ENCODE peak calls at places on chromosomes 6 and 20, in seven cellular contexts. W is CD8-positive, alpha-beta T cell; I is esophagus muscularis mucosa; G is tibial artery; H is IMR-90; N is GM23338; O is astrocyte of the cerebellum. D is an unnamed sample.
A peak's percentile ranks its signal among the peaks of the same experiment; 100 is the strongest.

GRCh38 chr20:9576695-9577094 is 62.3 kb downstream of the LAMP5 start:
- DNase-seq in I (peak; percentile 66), H (no peak), N (peak; percentile 44), O (no peak), W (no peak), G (no peak), D (no peak)

GRCh38 chr20:19649041-19649440 is 109.0 kb upstream of the RIN2 start:
- DNase-seq in G (no peak), W (no peak), I (peak; percentile 89), H (no peak), O (no peak), N (no peak), D (no peak)

GRCh38 chr20:19211661-19212523 is 550 bp upstream of the SLC24A3 start:
- DNase-seq in N (peak; percentile 73), G (peak; percentile 72), W (no peak), H (no peak), I (no peak), O (no peak), D (no peak)

GRCh38 chr6:52993461-52993860 is 1.6 kb downstream of the GSTA4 start:
- DNase-seq in H (no peak), W (no peak), I (no peak), O (no peak), N (no peak), G (no peak), D (no peak)

GRCh38 chr20:58978351-58979190 is 2.5 kb upstream of the NELFCD start:
- DNase-seq in I (no peak), N (no peak), W (no peak), G (no peak), H (no peak), O (no peak), D (peak; percentile 22)

GRCh38 chr6:31143148-31143547 is 4.3 kb upstream of the PSORS1C2 start:
- DNase-seq in G (peak; percentile 83), O (peak; percentile 73), W (no peak), H (peak; percentile 78), N (no peak), I (no peak), D (no peak)

GRCh38 chr6:36662827-36663256 is 15.7 kb upstream of the CDKN1A start:
- DNase-seq in H (no peak), I (no peak), G (no peak), O (no peak), N (no peak), W (peak; percentile 27), D (peak; percentile 47)

GRCh38 chr6:5469101-5469846 is 208.0 kb downstream of the FARS2 start:
- DNase-seq in I (no peak), W (no peak), G (no peak), O (no peak), H (no peak), N (no peak), D (no peak)

GRCh38 chr6:152632383-152632782 is 4.8 kb downstream of the SYNE1 start:
- DNase-seq in I (no peak), W (no peak), N (no peak), O (no peak), G (no peak), H (no peak), D (no peak)

GRCh38 chr6:81969814-81970213 is 217.3 kb upstream of the TENT5A start:
- DNase-seq in W (no peak), H (no peak), G (no peak), O (no peak), N (peak; percentile 67), I (no peak), D (no peak)

GRCh38 chr6:29011276-29011734 is 6.2 kb upstream of the ZNF311 start:
- DNase-seq in O (peak; percentile 28), H (peak; percentile 51), W (peak; percentile 46), N (peak; percentile 95), I (no peak), G (no peak), D (peak; percentile 40)

GRCh38 chr6:121366184-121366521 is 31.9 kb upstream of the TBC1D32 start:
- DNase-seq in O (no peak), N (no peak), H (no peak), G (no peak), W (no peak), I (no peak), D (no peak)

GRCh38 chr20:46087161-46087560 is 2.6 kb downstream of the NCOA5 start:
- DNase-seq in H (peak; percentile 42), O (no peak), I (no peak), N (no peak), W (no peak), G (no peak), D (no peak)

GRCh38 chr6:73656501-73657145 is 2.8 kb upstream of the SLC17A5 start:
- DNase-seq in N (no peak), H (no peak), I (no peak), O (no peak), W (no peak), G (no peak), D (no peak)

GRCh38 chr20:63325554-63326313 is 32.7 kb downstream of the COL20A1 start:
- DNase-seq in N (no peak), I (no peak), O (no peak), W (no peak), H (no peak), G (peak; percentile 39), D (no peak)

GRCh38 chr6:33838979-33839378 is 35.2 kb upstream of the MLN start:
- DNase-seq in I (no peak), W (no peak), H (no peak), O (no peak), N (no peak), G (no peak), D (no peak)

DNA sequence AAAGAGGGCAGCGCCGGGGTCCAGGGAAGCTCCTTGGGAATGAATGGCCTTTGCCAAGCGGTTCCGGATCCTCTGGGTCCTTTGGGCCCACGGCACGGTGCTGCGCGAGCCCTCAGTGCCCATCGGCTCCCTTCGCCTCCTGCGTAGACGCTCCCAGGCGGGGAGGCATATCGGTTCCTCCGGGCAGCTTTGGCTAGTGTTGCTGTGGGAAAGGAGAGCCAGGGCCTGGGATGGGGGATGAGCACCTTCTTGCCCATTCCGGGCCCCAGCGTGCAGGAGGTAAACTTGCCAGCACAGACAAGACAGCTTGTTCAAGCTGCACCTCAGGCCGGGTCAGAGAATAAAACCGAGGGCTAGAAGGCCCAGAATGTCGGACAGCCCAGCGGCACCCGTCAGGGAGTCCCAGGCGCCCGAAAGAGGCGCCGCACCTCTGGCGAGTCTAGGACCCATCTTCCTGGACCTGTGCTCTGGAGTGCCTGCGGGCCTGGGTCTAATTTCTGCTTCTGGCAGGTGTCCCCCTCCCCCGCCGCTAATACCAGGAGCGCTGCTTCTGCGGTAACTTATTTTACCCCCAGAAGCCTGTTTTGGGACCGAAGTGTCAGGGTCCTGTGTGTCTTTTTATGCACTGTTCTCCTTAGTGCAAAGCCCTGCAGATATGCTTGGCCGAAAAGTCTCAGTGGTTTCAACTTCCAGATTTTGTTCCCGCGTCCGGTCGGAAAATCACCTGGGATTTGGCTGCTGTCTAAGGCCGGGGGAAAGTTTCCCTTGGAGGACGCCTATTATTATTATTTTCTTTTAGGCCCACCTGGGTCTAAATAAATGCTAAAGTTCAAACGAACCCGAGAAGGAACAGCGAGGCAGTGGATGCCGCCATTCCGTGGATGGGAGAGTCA is 1.7 kb upstream of the TFAP2C start:
- DNase-seq in O (no peak), I (no peak), N (peak; percentile 35), H (no peak), W (no peak), G (no peak), D (no peak)
- H3K4me3 ChIP-seq in O (no peak overlapping the region), I (no peak overlapping the region), N (peak overlapping the region; percentile 95), H (no peak overlapping the region), W (no peak overlapping the region), G (no peak overlapping the region), D (no peak overlapping the region)

GRCh38 chr20:4813076-4813838 is 91.5 kb downstream of the PRND start:
- DNase-seq in G (peak; percentile 64), H (no peak), I (no peak), W (peak; percentile 22), O (no peak), N (no peak), D (peak; percentile 81)

GRCh38 chr20:4813839-4814695 is 92.4 kb downstream of the PRND start:
- DNase-seq in I (no peak), O (no peak), H (no peak), N (peak; percentile 51), G (peak; percentile 66), W (peak; percentile 67), D (peak; percentile 94)

GRCh38 chr20:4815618-4816017 is 93.9 kb downstream of the PRND start:
- DNase-seq in I (no peak), H (no peak), O (no peak), G (peak; percentile 54), W (no peak), N (no peak), D (peak; percentile 40)

GRCh38 chr20:4812641-4813075 is 90.9 kb downstream of the PRND start:
- DNase-seq in W (no peak), H (no peak), O (no peak), N (no peak), I (no peak), G (no peak), D (peak; percentile 61)

GRCh38 chr20:4814696-4815252 is 93.1 kb downstream of the PRND start:
- DNase-seq in I (no peak), W (peak; percentile 75), H (no peak), N (no peak), G (peak; percentile 69), O (no peak), D (peak; percentile 92)
- TF ChIP-seq CTCF in I (no peak), W (no peak), H (no peak), N (no peak), G (no peak), O (no peak), D (no peak)

DNA sequence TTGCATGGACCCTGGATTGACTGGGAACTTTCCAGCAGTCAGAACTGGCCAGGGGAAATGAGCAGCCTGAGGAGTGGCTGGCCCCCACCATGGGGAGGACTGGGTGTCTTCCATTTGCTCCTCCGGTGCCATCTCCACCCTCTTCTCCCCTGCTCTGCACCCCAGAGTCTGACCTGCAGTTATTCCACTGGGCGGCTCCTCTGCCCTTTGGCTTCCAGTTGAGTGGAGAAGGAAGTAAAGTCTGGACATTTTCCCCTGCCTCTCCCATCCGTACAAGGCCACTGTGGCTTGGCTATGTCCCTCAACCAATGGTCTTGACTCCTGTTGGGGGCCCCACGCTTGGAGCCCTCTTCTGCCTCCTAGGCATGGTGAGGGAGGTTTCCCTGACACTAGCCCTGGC is 47.9 kb upstream of the NEDD9 start:
- DNase-seq in O (no peak), G (no peak), W (no peak), H (no peak), I (no peak), N (no peak), D (no peak)
- H3K4me3 ChIP-seq in O (no peak overlapping the region), G (no peak overlapping the region), W (no peak overlapping the region), H (no peak overlapping the region), I (no peak overlapping the region), N (no peak overlapping the region), D (no peak overlapping the region)

DNA sequence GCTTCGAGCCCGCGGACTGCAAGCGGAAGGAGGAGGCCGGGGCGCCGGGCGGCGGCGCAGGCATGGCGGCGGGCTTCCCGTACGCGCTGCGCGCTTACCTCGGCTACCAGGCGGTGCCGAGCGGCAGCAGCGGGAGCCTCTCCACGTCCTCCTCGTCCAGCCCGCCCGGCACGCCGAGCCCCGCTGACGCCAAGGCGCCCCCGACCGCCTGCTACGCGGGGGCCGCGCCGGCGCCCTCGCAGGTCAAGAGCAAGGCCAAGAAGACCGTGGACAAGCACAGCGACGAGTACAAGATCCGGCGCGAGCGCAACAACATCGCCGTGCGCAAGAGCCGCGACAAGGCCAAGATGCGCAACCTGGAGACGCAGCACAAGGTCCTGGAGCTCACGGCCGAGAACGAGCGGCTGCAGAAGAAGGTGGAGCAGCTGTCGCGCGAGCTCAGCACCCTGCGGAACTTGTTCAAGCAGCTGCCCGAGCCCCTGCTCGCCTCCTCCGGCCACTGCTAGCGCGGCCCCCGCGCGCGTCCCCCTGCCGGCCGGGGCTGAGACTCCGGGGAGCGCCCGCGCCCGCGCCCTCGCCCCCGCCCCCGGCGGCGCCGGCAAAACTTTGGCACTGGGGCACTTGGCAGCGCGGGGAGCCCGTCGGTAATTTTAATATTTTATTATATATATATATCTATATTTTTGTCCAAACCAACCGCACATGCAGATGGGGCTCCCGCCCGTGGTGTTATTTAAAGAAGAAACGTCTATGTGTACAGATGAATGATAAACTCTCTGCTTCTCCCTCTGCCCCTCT is 1.1 kb downstream of the CEBPB start:
- DNase-seq in G (no peak), N (peak; percentile 78), W (peak; percentile 52), O (no peak), H (peak; percentile 28), I (no peak), D (peak; percentile 83)
- TF ChIP-seq CTCF in G (peak; percentile 32), N (peak; percentile 8), W (peak; percentile 48), O (peak; percentile 23), H (peak; percentile 25), I (peak; percentile 25), D (peak; percentile 35)

D was measured in GM12865.